ENCODE peak calls at places on chromosomes 6 and 20, in four cellular contexts. Q is endodermal cell, D is endothelial cell, U is mammary epithelial cell. L is an unnamed sample.

GRCh38 chr6:152635949-152636674 is 1.1 kb downstream of the SYNE1 start:
- DNase-seq in Q (peak; percentile 72), D (no peak), U (no peak), L (peak; percentile 37)

GRCh38 chr20:19757973-19758887 is at the start of gene RIN2:
- DNase-seq in Q (peak; percentile 98), D (peak; percentile 96), U (peak; percentile 79), L (peak; percentile 95)

GRCh38 chr6:147000545-147001488 is 203.4 kb upstream of the STXBP5 start:
- DNase-seq in Q (no peak), D (no peak), U (no peak), L (no peak)

GRCh38 chr20:59850018-59850641 is 83.3 kb downstream of the SYCP2 start:
- DNase-seq in Q (no peak), D (no peak), U (no peak), L (no peak)

GRCh38 chr20:44754554-44754953 is 8.9 kb downstream of the KCNK15 start:
- DNase-seq in Q (no peak), D (no peak), U (no peak), L (peak; percentile 20)

GRCh38 chr6:17865798-17866725 is 121.4 kb downstream of the KIF13A start:
- DNase-seq in Q (no peak), D (no peak), U (peak; percentile 99), L (peak; percentile 3)

GRCh38 chr6:33602180-33602579 is 18.9 kb upstream of the ITPR3 start:
- DNase-seq in Q (no peak), D (no peak), U (no peak), L (no peak)

GRCh38 chr6:48671506-48671905 is 560.5 kb upstream of the PTCHD4 start:
- DNase-seq in Q (no peak), D (no peak), U (peak; percentile 9), L (no peak)

GRCh38 chr6:96659084-96659845 is 96.3 kb downstream of the FHL5 start:
- DNase-seq in Q (no peak), D (no peak), U (no peak), L (no peak)

GRCh38 chr6:28597924-28598323 is 72.2 kb downstream of the GPX5 start:
- DNase-seq in Q (peak; percentile 64), D (no peak), U (no peak), L (no peak)

GRCh38 chr6:5751525-5752252 is 255.0 kb downstream of the NRN1 start:
- DNase-seq in Q (no peak), D (no peak), U (no peak), L (no peak)

GRCh38 chr20:17648782-17649730 is 33.0 kb downstream of the RRBP1 start:
- DNase-seq in Q (peak; percentile 71), D (peak; percentile 18), U (no peak), L (no peak)

GRCh38 chr6:30075987-30076311 is 380 bp upstream of the RNF39 start:
- DNase-seq in Q (no peak), D (no peak), U (peak; percentile 90), L (no peak)

GRCh38 chr6:166419268-166419667 is 36.5 kb upstream of the MPC1 start:
- DNase-seq in Q (no peak), D (no peak), U (peak; percentile 76), L (no peak)

GRCh38 chr6:17584241-17584803 is 15.8 kb upstream of the FAM8A1 start:
- DNase-seq in Q (peak; percentile 53), D (peak; percentile 29), U (peak; percentile 58), L (no peak)

GRCh38 chr6:3410385-3411360 is 46.2 kb downstream of the SLC22A23 start:
- DNase-seq in Q (peak; percentile 95), D (peak; percentile 76), U (no peak), L (peak; percentile 75)

GRCh38 chr6:87705070-87705691 is 3.1 kb upstream of the AKIRIN2 start:
- DNase-seq in Q (no peak), D (no peak), U (no peak), L (no peak)

GRCh38 chr20:54166987-54167662 is 6.7 kb downstream of the CYP24A1 start:
- DNase-seq in Q (no peak), D (no peak), U (no peak), L (no peak)

GRCh38 chr6:145814501-145815350 is at the start of gene FBXO30:
- DNase-seq in Q (peak; percentile 97), D (peak; percentile 91), U (peak; percentile 83), L (peak; percentile 93)
- TF ChIP-seq CTCF in Q (peak; percentile 37), D (no peak), U (no peak), L (no peak)

GRCh38 chr6:136783495-136784270 is 8.6 kb downstream of the MAP3K5 start:
- DNase-seq in Q (no peak), D (no peak), U (no peak), L (no peak)
- TF ChIP-seq CTCF in Q (no peak), D (no peak), U (no peak), L (no peak)

DNA sequence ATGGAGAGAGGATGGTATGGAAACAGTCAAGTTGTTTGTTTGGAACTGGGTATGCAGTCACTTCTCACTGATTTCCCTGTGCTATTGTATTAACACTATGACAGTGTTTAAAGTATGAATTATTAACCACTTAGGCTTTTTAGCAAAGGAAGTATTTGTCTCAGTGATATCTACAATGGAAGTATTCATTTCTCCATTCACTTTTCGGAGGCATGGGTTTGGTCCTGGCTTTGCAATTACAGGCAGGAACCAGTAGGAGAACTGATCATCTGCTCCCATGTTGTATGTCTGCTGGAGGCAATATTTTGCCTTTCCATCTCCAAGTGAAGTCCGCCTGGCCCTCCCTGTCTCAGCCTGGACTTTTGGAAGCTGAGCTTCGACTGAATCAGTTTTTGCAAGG is 30.6 kb upstream of the EXOC2 start:
- DNase-seq in Q (no peak), D (no peak), U (no peak), L (no peak)
- TF ChIP-seq CTCF in Q (peak; percentile 54), D (no peak), U (no peak), L (no peak)

DNA sequence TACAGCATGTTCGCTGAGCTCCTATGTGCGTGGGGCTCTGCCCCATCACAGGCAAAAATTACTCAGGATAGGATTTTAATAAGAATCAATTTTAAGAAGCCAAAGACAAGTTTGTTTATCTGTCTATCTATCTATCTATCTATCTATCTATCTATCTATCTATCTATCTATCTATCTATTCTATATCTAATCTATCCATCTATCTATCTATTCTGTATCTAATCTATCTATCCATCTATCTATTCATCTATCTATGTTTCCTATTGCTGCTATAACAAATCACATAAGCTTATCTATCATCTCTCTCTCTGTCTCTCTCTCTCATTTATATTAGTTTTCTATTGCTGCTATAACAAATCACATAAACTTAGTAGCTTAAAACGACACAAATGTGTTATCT is 1.7 kb downstream of the ARHGAP40 start:
- DNase-seq in Q (no peak), D (no peak), U (no peak), L (no peak)
- TF ChIP-seq CTCF in Q (no peak), D (no peak), U (no peak), L (no peak)

GRCh38 chr6:2102966-2103365 is 142.4 kb downstream of the GMDS start:
- DNase-seq in Q (no peak), D (no peak), U (no peak), L (no peak)

GRCh38 chr6:2102316-2102883 is 143.0 kb downstream of the GMDS start:
- DNase-seq in Q (no peak), D (no peak), U (peak; percentile 10), L (no peak)

GRCh38 chr6:2104524-2104880 is 140.9 kb downstream of the GMDS start:
- DNase-seq in Q (no peak), D (no peak), U (no peak), L (no peak)

GRCh38 chr6:2101213-2101612 is 144.2 kb downstream of the GMDS start:
- DNase-seq in Q (no peak), D (no peak), U (peak; percentile 42), L (no peak)

GRCh38 chr6:2103644-2104523 is 141.5 kb downstream of the GMDS start:
- DNase-seq in Q (no peak), D (no peak), U (peak; percentile 54), L (no peak)
- TF ChIP-seq CTCF in Q (peak; percentile 65), D (peak; percentile 1), U (peak; percentile 47), L (peak; percentile 60)

GRCh38 chr6:53523511-53524454 is 21.1 kb downstream of the GCLC start:
- DNase-seq in Q (no peak), D (no peak), U (no peak), L (no peak)

GRCh38 chr6:53518862-53519261 is 26.0 kb downstream of the GCLC start:
- DNase-seq in Q (no peak), D (no peak), U (no peak), L (no peak)

GRCh38 chr6:53524455-53524815 is 20.5 kb downstream of the GCLC start:
- DNase-seq in Q (no peak), D (no peak), U (no peak), L (no peak)

GRCh38 chr6:53517021-53517420 is 27.9 kb downstream of the GCLC start:
- DNase-seq in Q (no peak), D (no peak), U (peak; percentile 44), L (no peak)

GRCh38 chr6:53520320-53520928 is 24.5 kb downstream of the GCLC start:
- DNase-seq in Q (no peak), D (no peak), U (no peak), L (no peak)
- TF ChIP-seq CTCF in Q (no peak), D (no peak), U (no peak), L (no peak)

GRCh38 chr6:47092249-47092648 is 50.1 kb upstream of the ADGRF1 start:
- DNase-seq in Q (no peak), D (no peak), U (no peak), L (no peak)

GRCh38 chr6:47096233-47096887 is 54.2 kb upstream of the ADGRF1 start:
- DNase-seq in Q (no peak), D (no peak), U (peak; percentile 46), L (no peak)

GRCh38 chr6:47093169-47093568 is 51.0 kb upstream of the ADGRF1 start:
- DNase-seq in Q (no peak), D (no peak), U (no peak), L (no peak)

GRCh38 chr6:47097092-47097945 is 55.2 kb upstream of the ADGRF1 start:
- DNase-seq in Q (peak; percentile 90), D (peak; percentile 66), U (peak; percentile 81), L (peak; percentile 48)

DNA sequence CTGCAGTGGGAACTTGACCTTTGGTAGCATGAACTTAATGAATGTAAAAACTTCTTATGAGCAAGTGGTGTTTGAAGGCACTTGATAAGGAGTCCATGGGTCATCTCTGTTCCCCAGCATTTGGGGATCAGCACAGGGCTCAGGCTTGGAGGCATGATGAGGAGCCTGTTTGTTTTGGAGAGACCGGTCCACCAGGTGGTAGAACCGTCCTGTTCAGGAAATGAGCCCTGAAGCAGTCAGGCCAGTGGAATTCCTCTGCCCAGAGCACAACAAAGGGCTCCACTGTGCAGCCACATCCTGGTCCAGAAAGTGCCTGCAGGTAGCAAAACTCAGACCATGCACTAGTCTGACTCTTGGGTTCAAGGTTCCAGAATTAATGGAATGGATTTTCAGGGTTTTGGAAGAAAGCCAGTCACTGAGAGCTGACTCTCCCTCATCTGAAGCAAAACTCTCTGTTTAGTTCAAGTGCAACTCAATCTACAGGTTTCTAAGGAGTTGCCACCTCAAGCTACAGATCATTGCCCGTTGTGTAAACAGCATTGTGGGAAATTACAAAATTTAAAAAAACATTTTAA is 52.3 kb upstream of the ADGRF1 start:
- DNase-seq in Q (peak; percentile 57), D (no peak), U (peak; percentile 89), L (no peak)
- TF ChIP-seq CTCF in Q (peak; percentile 41), D (no peak), U (peak; percentile 29), L (no peak)

L was measured in nephron progenitor cell.